ENCODE peak calls at places on chromosome 6, in ten cellular contexts. R, E, I, A, C, L, X, Q, Y and T are unnamed samples.

GRCh38 chr6:33959661-33960344 is 156.0 kb upstream of the MLN start:
- DNase-seq in L (no peak), C (no peak), R (no peak), A (no peak), Y (no peak), I (no peak), E (no peak), Q (no peak), X (no peak), T (no peak)

GRCh38 chr6:150813319-150813992 is 52.0 kb upstream of the MTHFD1L start:
- DNase-seq in E (peak), C (no peak), L (peak), A (peak), R (no peak), X (no peak), Y (no peak), I (no peak), Q (no peak), T (no peak)

GRCh38 chr6:127266892-127267741 is 453 bp downstream of the RNF146 start:
- DNase-seq in Q (peak), X (peak), A (no peak), E (peak), L (peak), R (peak), I (no peak), Y (peak), C (peak), T (no peak)

GRCh38 chr6:34315780-34316179 is 67.0 kb upstream of the SMIM29 start:
- DNase-seq in Q (no peak), X (no peak), L (no peak), Y (no peak), A (peak), C (no peak), I (no peak), E (no peak), R (no peak), T (no peak)

GRCh38 chr6:149907317-149907716 is 9.4 kb upstream of the RAET1E start:
- DNase-seq in L (no peak), Y (no peak), A (no peak), X (peak), I (no peak), Q (no peak), E (no peak), R (no peak), C (no peak), T (no peak)

GRCh38 chr6:67952121-67952520 is 683.0 kb upstream of the ADGRB3 start:
- DNase-seq in E (no peak), L (no peak), A (no peak), Y (no peak), I (no peak), X (no peak), Q (no peak), C (no peak), R (no peak), T (no peak)

GRCh38 chr6:105896052-105896820 is 189.9 kb upstream of the PRDM1 start:
- DNase-seq in X (no peak), R (no peak), Q (no peak), I (peak), L (peak), E (no peak), Y (no peak), A (no peak), C (no peak), T (no peak)

GRCh38 chr6:99189823-99190721 is 159.4 kb downstream of the FAXC start:
- DNase-seq in Q (no peak), L (no peak), E (no peak), X (no peak), Y (no peak), A (peak), R (no peak), I (no peak), C (no peak), T (no peak)

GRCh38 chr6:35041086-35041855 is 99.9 kb downstream of the TCP11 start:
- DNase-seq in A (no peak), E (no peak), C (no peak), I (no peak), L (no peak), Y (no peak), Q (no peak), X (peak), R (no peak), T (peak)

DNA sequence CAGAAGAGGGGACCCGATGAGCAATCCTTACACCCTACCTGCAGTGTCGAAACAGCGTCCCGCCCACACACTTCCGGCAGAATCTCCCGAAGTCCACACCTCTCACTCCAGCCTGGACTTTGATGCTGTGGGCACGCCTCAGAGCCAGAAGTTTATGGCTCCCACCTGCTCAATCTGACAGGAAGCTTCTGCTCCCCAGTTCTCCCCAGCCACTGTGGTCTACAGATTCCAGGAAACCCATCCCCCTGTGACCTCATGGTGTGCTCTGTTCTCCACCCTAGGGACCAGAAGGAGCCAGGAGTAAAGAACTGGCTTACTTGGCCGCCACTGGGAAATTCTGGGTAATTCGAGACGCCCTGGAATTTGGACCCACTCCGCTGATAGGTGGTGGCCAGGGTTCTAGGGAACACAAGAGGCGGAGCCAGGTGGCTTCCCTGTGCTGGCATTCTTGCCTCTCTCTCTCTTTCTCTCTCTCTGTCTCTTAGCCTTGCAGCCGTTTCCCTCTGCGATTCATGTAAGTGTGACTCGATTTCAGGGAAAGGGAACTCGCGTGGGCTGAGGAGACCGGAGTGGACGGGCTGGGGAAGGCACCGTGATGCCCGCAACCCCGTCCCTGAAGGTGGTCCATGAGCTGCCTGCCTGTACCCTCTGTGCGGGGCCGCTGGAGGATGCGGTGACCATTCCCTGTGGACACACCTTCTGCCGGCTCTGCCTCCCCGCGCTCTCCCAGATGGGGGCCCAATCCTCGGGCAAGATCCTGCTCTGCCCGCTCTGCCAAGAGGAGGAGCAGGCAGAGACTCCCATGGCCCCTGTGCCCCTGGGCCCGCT is at the start of gene TRIM15:
- DNase-seq in Q (no peak), A (no peak), I (peak), R (no peak), C (no peak), Y (no peak), X (peak), E (no peak), L (no peak), T (no peak)
- TF ChIP-seq POLR2A in Q (peak), A (no peak), I (no peak), R (no peak), C (no peak), Y (no peak), X (peak), E (no peak), L (no peak), T (no peak)

DNA sequence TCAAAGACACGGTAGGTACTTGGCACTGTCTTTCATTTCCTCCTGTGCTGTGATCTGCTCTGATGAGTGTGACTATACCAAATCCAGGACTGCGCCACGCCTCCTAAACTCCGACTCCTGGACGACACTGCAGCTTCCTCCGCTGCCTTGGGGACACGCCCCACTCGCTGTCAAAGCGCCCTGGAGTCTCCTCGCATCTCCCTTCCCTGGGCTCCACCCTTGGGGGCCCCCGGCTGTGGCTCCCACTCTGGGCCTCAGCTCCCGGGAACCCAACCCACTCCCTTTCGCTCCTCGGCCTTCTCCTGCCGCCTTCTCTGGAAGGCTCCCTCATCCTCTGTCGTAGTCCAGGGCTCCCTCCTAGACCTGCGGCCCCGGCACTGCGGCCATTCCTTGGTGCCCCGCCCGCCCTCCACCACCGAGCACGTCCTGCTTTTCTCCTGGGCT is 61.2 kb downstream of the RSPH3 start:
- DNase-seq in A (no peak), E (no peak), L (no peak), C (no peak), X (no peak), Q (peak), I (no peak), Y (no peak), R (peak), T (no peak)
- H3K4me3 ChIP-seq in A (peak), E (peak), L (no peak), C (no peak), X (no peak), Q (peak), I (peak), Y (peak), R (peak), T (no peak)

DNA sequence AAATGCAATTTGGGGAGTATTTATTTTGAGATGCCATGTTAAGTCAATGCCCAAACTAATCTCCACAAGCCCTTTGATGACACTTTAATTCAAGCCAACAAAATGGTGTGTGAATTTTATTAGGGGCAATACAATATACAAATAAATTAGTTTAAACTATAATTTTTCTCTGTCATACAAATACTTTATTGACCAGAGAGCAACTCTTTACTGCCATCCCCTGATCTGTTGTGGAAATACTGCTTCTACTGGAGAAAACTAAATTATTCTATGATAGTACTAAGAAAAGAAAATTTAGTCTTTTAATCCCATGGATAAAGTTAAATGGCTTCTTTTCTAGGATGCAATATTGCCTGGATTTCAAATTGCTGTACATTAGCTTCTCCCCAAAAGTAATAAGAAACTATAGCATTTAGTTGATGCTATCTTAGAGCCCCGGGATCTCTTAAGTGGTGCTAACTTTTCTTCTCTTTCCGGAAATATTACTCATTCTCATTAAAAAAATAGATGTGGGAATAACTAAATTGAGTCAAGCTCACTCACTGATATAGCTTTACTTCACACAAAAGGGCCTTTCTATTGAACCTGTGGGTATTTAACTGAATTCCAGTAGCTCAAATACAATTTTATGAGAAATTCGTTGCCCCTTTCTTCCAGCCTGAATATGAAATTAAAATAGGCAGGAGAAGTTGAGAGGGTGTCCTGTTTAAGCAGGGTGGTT is 49.2 kb downstream of the SMPDL3A start:
- DNase-seq in Y (no peak), C (no peak), R (peak), E (no peak), A (no peak), L (peak), Q (no peak), I (no peak), X (no peak), T (no peak)
- TF ChIP-seq CTCF in Y (peak), C (no peak), R (peak), E (no peak), A (peak), L (peak), Q (no peak), I (no peak), X (peak), T (no peak)

GRCh38 chr6:31736768-31737314 is 511 bp upstream of the CLIC1 start:
- DNase-seq in C (no peak), L (no peak), X (no peak), A (no peak), E (no peak), Y (no peak), I (no peak), Q (no peak), R (no peak), T (no peak)

GRCh38 chr6:31736026-31736767 is at the start of gene CLIC1:
- DNase-seq in E (peak), Y (peak), Q (peak), I (peak), L (peak), X (peak), C (peak), R (peak), A (peak), T (peak)

GRCh38 chr6:31737315-31738047 is 1.2 kb upstream of the CLIC1 start:
- DNase-seq in L (no peak), E (no peak), Y (no peak), C (no peak), X (no peak), R (no peak), I (no peak), Q (no peak), A (no peak), T (no peak)

GRCh38 chr6:31739639-31740396 is at the start of gene MSH5:
- DNase-seq in C (peak), Y (peak), A (peak), L (peak), E (peak), I (peak), R (peak), X (peak), Q (peak), T (peak)

GRCh38 chr6:31738048-31738979 is 1.5 kb upstream of the MSH5 start:
- DNase-seq in C (no peak), Q (peak), A (peak), L (peak), R (peak), X (peak), I (no peak), E (peak), Y (no peak), T (no peak)
- TF ChIP-seq POLR2A in C (no peak), Q (peak), A (peak), L (peak), R (no peak), X (no peak), I (no peak), E (no peak), Y (peak), T (no peak)

GRCh38 chr6:37008484-37009186 is 3.2 kb downstream of the FGD2 start:
- DNase-seq in Q (no peak), Y (no peak), R (no peak), A (no peak), I (no peak), E (no peak), C (no peak), L (no peak), X (no peak), T (no peak)
- H3K4me3 ChIP-seq in Q (no peak), Y (peak), R (no peak), A (peak), I (no peak), E (no peak), C (no peak), L (no peak), X (no peak), T (no peak)

GRCh38 chr6:88422831-88423230 is 256.7 kb upstream of the CNR1 start:
- DNase-seq in C (no peak), L (no peak), X (no peak), E (no peak), I (no peak), Y (no peak), Q (no peak), A (no peak), R (no peak), T (no peak)
- TF ChIP-seq CTCF in C (no peak), L (no peak), X (no peak), E (no peak), I (no peak), Y (no peak), Q (no peak), A (no peak), R (no peak), T (no peak)